ENCODE peak calls at places on chromosomes 4 and X, in five cellular contexts. One of them, this sample, is unnamed.

GRCh38 chr4:134089885-134090284 is 111.7 kb downstream of the PABPC4L start:
- DNase-seq in astrocyte of the cerebellum: no peak
- DNase-seq in osteocyte: no peak
- DNase-seq in mucosa of descending colon: no peak
- DNase-seq in WTC11: no peak
- DNase-seq in this sample: no peak

GRCh38 chrX:42079968-42080367 is 156.6 kb upstream of the CASK start:
- DNase-seq in osteocyte: no peak
- DNase-seq in astrocyte of the cerebellum: no peak
- DNase-seq in WTC11: no peak
- DNase-seq in mucosa of descending colon: no peak
- DNase-seq in this sample: no peak

GRCh38 chr4:1831331-1831730 is 24.6 kb downstream of the LETM1 start:
- DNase-seq in WTC11: no peak
- DNase-seq in mucosa of descending colon: no peak
- DNase-seq in osteocyte: no peak
- DNase-seq in astrocyte of the cerebellum: no peak
- DNase-seq in this sample: no peak

GRCh38 chr4:74934016-74934821 is 1.3 kb downstream of the PARM1 start:
- DNase-seq in astrocyte of the cerebellum: no peak
- DNase-seq in osteocyte: no peak
- DNase-seq in WTC11: peak
- DNase-seq in mucosa of descending colon: peak
- DNase-seq in this sample: peak

GRCh38 chr4:27763830-27764525 is 903.3 kb downstream of the STIM2 start:
- DNase-seq in WTC11: no peak
- DNase-seq in astrocyte of the cerebellum: no peak
- DNase-seq in osteocyte: no peak
- DNase-seq in mucosa of descending colon: no peak
- DNase-seq in this sample: no peak

GRCh38 chr4:165131247-165131832 is 18.7 kb upstream of the TMEM192 start:
- DNase-seq in osteocyte: peak
- DNase-seq in astrocyte of the cerebellum: peak
- DNase-seq in WTC11: peak
- DNase-seq in mucosa of descending colon: peak
- DNase-seq in this sample: peak

GRCh38 chrX:136162827-136163427 is 15.6 kb downstream of the FHL1 start:
- DNase-seq in mucosa of descending colon: peak
- DNase-seq in astrocyte of the cerebellum: no peak
- DNase-seq in osteocyte: no peak
- DNase-seq in WTC11: peak
- DNase-seq in this sample: peak

GRCh38 chr4:120055167-120055566 is 11.5 kb downstream of the MAD2L1 start:
- DNase-seq in WTC11: no peak
- DNase-seq in osteocyte: no peak
- DNase-seq in mucosa of descending colon: no peak
- DNase-seq in astrocyte of the cerebellum: no peak
- DNase-seq in this sample: no peak

GRCh38 chrX:71228063-71228642 is 5.1 kb downstream of the GJB1 start:
- DNase-seq in astrocyte of the cerebellum: no peak
- DNase-seq in osteocyte: no peak
- DNase-seq in mucosa of descending colon: no peak
- DNase-seq in WTC11: no peak
- DNase-seq in this sample: no peak

GRCh38 chrX:74291964-74292891 is 11.8 kb upstream of the ZCCHC13 start:
- DNase-seq in astrocyte of the cerebellum: peak
- DNase-seq in WTC11: peak
- DNase-seq in osteocyte: peak
- DNase-seq in mucosa of descending colon: peak
- DNase-seq in this sample: peak

GRCh38 chr4:73133784-73134183 is 64.3 kb upstream of the COX18 start:
- DNase-seq in WTC11: no peak
- DNase-seq in osteocyte: no peak
- DNase-seq in astrocyte of the cerebellum: no peak
- DNase-seq in mucosa of descending colon: no peak
- DNase-seq in this sample: no peak

GRCh38 chr4:76943790-76944189 is 5.8 kb upstream of the SEPTIN11 start:
- DNase-seq in mucosa of descending colon: no peak
- DNase-seq in osteocyte: no peak
- DNase-seq in WTC11: no peak
- DNase-seq in astrocyte of the cerebellum: no peak
- DNase-seq in this sample: no peak

GRCh38 chrX:19708683-19709082 is 178.7 kb downstream of the SH3KBP1 start:
- DNase-seq in astrocyte of the cerebellum: no peak
- DNase-seq in WTC11: no peak
- DNase-seq in mucosa of descending colon: no peak
- DNase-seq in osteocyte: no peak
- DNase-seq in this sample: no peak
- TF ChIP-seq CTCF in astrocyte of the cerebellum: no peak
- TF ChIP-seq CTCF in WTC11: no peak
- TF ChIP-seq CTCF in mucosa of descending colon: no peak
- TF ChIP-seq CTCF in osteocyte: no peak
- TF ChIP-seq CTCF in this sample: no peak

DNA sequence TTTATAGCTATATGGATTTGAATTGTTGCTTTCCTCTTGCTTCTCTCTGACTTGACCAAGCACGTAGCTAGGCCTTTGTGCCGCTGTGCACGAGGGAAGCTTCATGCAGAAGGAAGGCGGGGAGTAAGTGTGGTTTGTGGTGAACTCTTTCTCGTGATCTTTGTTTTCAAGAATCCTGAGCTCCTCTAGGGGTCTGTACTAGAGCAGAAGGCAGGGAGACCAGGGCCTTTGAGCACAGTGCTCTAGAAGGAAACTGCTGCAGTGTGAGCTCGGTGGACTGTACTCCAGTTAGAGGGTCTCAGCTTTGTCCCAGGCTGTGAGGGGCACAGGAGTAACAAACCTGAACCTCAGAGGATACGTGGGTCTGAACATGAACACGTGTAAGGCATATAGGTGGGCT is 49.0 kb downstream of the AGA start:
- DNase-seq in osteocyte: no peak
- DNase-seq in astrocyte of the cerebellum: no peak
- DNase-seq in mucosa of descending colon: no peak
- DNase-seq in WTC11: no peak
- DNase-seq in this sample: no peak
- TF ChIP-seq CTCF in osteocyte: no peak
- TF ChIP-seq CTCF in astrocyte of the cerebellum: no peak
- TF ChIP-seq CTCF in mucosa of descending colon: no peak
- TF ChIP-seq CTCF in WTC11: no peak
- TF ChIP-seq CTCF in this sample: no peak

GRCh38 chr4:99159699-99160098 is 15.6 kb upstream of the ADH4 start:
- DNase-seq in mucosa of descending colon: no peak
- DNase-seq in osteocyte: no peak
- DNase-seq in WTC11: no peak
- DNase-seq in astrocyte of the cerebellum: no peak
- DNase-seq in this sample: no peak
- TF ChIP-seq CTCF in mucosa of descending colon: no peak
- TF ChIP-seq CTCF in osteocyte: peak
- TF ChIP-seq CTCF in WTC11: no peak
- TF ChIP-seq CTCF in astrocyte of the cerebellum: no peak
- TF ChIP-seq CTCF in this sample: no peak

GRCh38 chrX:747176-747575 is 116.6 kb downstream of the SHOX start:
- DNase-seq in mucosa of descending colon: no peak
- DNase-seq in osteocyte: peak
- DNase-seq in astrocyte of the cerebellum: no peak
- DNase-seq in WTC11: no peak
- DNase-seq in this sample: no peak
- TF ChIP-seq CTCF in mucosa of descending colon: no peak
- TF ChIP-seq CTCF in osteocyte: no peak
- TF ChIP-seq CTCF in astrocyte of the cerebellum: no peak
- TF ChIP-seq CTCF in WTC11: no peak
- TF ChIP-seq CTCF in this sample: no peak

GRCh38 chr4:124212835-124213640 is 499.5 kb downstream of the ANKRD50 start:
- DNase-seq in astrocyte of the cerebellum: no peak
- DNase-seq in osteocyte: no peak
- DNase-seq in WTC11: no peak
- DNase-seq in mucosa of descending colon: peak
- DNase-seq in this sample: no peak
- TF ChIP-seq CTCF in astrocyte of the cerebellum: no peak
- TF ChIP-seq CTCF in osteocyte: no peak
- TF ChIP-seq CTCF in WTC11: no peak
- TF ChIP-seq CTCF in mucosa of descending colon: no peak
- TF ChIP-seq CTCF in this sample: no peak

This sample was measured in Peyer's patch.